ENCODE peak calls at places on chromosomes 6 and 20, in ten cellular contexts. G is Calu3, E is GM23338, C is mesothelial cell of epicardium, B is GM06990, M is A549, K is OCI-LY7, I is fibroblast of mammary gland, W is osteocyte, F is osteoblast. Y is an unnamed sample.

GRCh38 chr20:37872161-37872560 is 30.8 kb upstream of the VSTM2L start:
- DNase-seq in M (no peak), F (no peak), B (no peak), C (no peak), G (no peak), K (no peak), W (no peak), E (no peak), I (no peak), Y (no peak)

GRCh38 chr20:17897566-17898307 is 70.9 kb downstream of the SNX5 start:
- DNase-seq in M (no peak), I (no peak), E (no peak), W (no peak), C (no peak), F (no peak), B (no peak), K (no peak), G (no peak), Y (no peak)

GRCh38 chr6:170147832-170148708 is 142.8 kb downstream of the DLL1 start:
- DNase-seq in I (no peak), E (peak), M (no peak), W (no peak), G (no peak), C (no peak), B (no peak), F (peak), K (no peak), Y (no peak)

GRCh38 chr20:266604-267562 is 9.4 kb downstream of the DEFB132 start:
- DNase-seq in K (peak), F (peak), E (peak), C (peak), I (peak), W (peak), M (peak), B (peak), G (peak), Y (peak)

GRCh38 chr6:142845143-142845571 is 99.8 kb downstream of the HIVEP2 start:
- DNase-seq in W (no peak), F (no peak), I (no peak), B (no peak), E (no peak), K (no peak), M (no peak), C (no peak), G (no peak), Y (no peak)

GRCh38 chr6:144581807-144582537 is 296.8 kb downstream of the UTRN start:
- DNase-seq in W (no peak), M (peak), G (peak), I (peak), K (peak), F (no peak), B (no peak), C (no peak), E (peak), Y (no peak)

GRCh38 chr6:45566882-45567281 is 189.1 kb upstream of the SUPT3H start:
- DNase-seq in K (no peak), F (no peak), E (peak), M (no peak), I (no peak), G (peak), C (no peak), B (no peak), W (no peak), Y (no peak)

GRCh38 chr6:38346291-38347079 is 293.2 kb downstream of the BTBD9 start:
- DNase-seq in K (no peak), G (no peak), M (no peak), W (no peak), F (peak), E (peak), C (no peak), I (peak), B (no peak), Y (no peak)

GRCh38 chr6:17419189-17419575 is 25.8 kb downstream of the CAP2 start:
- DNase-seq in K (no peak), I (peak), B (no peak), W (no peak), G (no peak), C (no peak), M (no peak), F (no peak), E (no peak), Y (no peak)

GRCh38 chr6:156864557-156864956 is 87.4 kb downstream of the ARID1B start:
- DNase-seq in E (no peak), B (no peak), K (no peak), M (no peak), F (no peak), W (no peak), I (no peak), G (no peak), C (no peak), Y (no peak)

GRCh38 chr6:16080204-16080603 is 48.7 kb upstream of the MYLIP start:
- DNase-seq in I (no peak), C (no peak), E (no peak), F (no peak), K (no peak), B (no peak), M (no peak), W (no peak), G (no peak), Y (no peak)

GRCh38 chr6:105178110-105178509 is 1.7 kb downstream of the POPDC3 start:
- DNase-seq in K (no peak), M (no peak), W (no peak), C (no peak), B (no peak), E (no peak), G (no peak), I (peak), F (peak), Y (no peak)

GRCh38 chr6:101582786-101583185 is 189.3 kb downstream of the GRIK2 start:
- DNase-seq in I (no peak), B (no peak), W (no peak), G (no peak), E (no peak), C (no peak), K (no peak), F (no peak), M (no peak), Y (no peak)

GRCh38 chr20:62761759-62762131 is 34.5 kb upstream of the MRGBP start:
- DNase-seq in B (no peak), I (no peak), C (no peak), W (no peak), E (no peak), F (peak), M (no peak), G (no peak), K (no peak), Y (no peak)

GRCh38 chr6:156687875-156688549 is 89.2 kb upstream of the ARID1B start:
- DNase-seq in G (no peak), I (peak), B (no peak), E (peak), F (peak), K (peak), M (no peak), W (no peak), C (no peak), Y (no peak)

GRCh38 chr20:40189621-40190020 is 499.4 kb downstream of the MAFB start:
- DNase-seq in G (no peak), W (no peak), K (no peak), I (peak), B (no peak), C (no peak), F (no peak), M (no peak), E (no peak), Y (no peak)

GRCh38 chr6:44012078-44012493 is 115.2 kb downstream of the MRPL14 start:
- DNase-seq in F (peak), W (no peak), K (no peak), I (peak), E (no peak), M (no peak), B (no peak), G (peak), C (no peak), Y (peak)

GRCh38 chr6:16206595-16207037 is 31.8 kb upstream of the GMPR start:
- DNase-seq in C (peak), M (peak), B (no peak), E (peak), W (peak), I (peak), F (peak), G (peak), K (peak), Y (no peak)

GRCh38 chr6:34004706-34005105 is 141.2 kb downstream of the GRM4 start:
- DNase-seq in I (no peak), B (no peak), W (no peak), F (no peak), G (no peak), M (no peak), E (no peak), K (no peak), C (no peak), Y (no peak)

GRCh38 chr6:145733770-145734169 is 1.6 kb downstream of the EPM2A start:
- DNase-seq in W (no peak), F (peak), M (no peak), I (no peak), B (no peak), K (peak), E (no peak), G (no peak), C (no peak), Y (no peak)

GRCh38 chr20:20230741-20231140 is 137.2 kb upstream of the INSM1 start:
- DNase-seq in F (peak), E (no peak), W (no peak), K (no peak), B (no peak), G (no peak), C (no peak), M (no peak), I (no peak), Y (no peak)

GRCh38 chr6:154543638-154544037 is 33.2 kb upstream of the CNKSR3 start:
- DNase-seq in W (no peak), F (no peak), B (no peak), I (no peak), C (no peak), M (no peak), E (no peak), K (no peak), G (no peak), Y (no peak)

GRCh38 chr6:5998741-5999687 is 7.7 kb downstream of the NRN1 start:
- DNase-seq in E (peak), M (no peak), C (no peak), K (no peak), B (no peak), W (no peak), G (no peak), I (peak), F (peak), Y (no peak)

DNA sequence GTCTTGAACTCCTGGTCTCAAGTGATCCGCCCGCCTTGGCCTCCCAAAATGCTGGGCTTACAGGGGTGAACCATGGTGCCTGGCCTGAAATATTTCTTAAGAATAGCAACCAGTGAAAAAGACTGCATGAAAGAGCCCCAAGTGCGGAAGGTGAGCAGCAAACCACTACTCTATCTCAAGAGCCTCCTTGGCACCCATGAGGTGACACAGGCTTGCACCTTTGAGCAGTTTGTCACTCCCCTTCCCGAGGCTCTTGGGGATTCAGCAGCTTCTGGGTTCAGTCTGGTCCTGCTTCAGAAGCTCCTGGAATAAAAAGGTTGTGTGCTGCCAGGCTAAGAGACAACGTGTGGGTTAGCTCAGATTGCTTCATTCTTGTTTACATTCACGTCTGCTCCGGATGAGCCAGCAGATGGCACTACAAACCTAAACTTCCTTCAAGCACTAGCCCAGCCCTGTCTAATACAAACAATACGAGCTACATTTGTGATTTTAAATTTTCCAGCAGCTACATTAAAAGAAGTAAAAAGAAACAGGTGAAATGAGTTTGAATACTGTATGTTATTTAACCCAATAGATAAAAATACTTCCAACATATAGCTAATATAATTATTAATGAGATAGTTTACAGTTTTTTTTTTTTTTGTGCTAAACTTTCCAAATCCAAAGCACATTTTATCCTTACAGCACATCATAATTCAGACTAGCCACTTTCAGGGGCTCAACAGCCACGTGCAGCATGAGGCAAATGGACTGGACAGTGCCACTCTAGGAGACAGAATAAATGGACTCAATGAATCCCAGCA is 46.2 kb downstream of the GJA10 start:
- DNase-seq in I (peak), F (peak), C (peak), E (peak), G (peak), B (no peak), M (peak), W (no peak), K (peak), Y (peak)
- TF ChIP-seq CTCF in I (peak), F (peak), C (peak), E (peak), G (peak), B (peak), M (peak), W (peak), K (peak), Y (peak)

DNA sequence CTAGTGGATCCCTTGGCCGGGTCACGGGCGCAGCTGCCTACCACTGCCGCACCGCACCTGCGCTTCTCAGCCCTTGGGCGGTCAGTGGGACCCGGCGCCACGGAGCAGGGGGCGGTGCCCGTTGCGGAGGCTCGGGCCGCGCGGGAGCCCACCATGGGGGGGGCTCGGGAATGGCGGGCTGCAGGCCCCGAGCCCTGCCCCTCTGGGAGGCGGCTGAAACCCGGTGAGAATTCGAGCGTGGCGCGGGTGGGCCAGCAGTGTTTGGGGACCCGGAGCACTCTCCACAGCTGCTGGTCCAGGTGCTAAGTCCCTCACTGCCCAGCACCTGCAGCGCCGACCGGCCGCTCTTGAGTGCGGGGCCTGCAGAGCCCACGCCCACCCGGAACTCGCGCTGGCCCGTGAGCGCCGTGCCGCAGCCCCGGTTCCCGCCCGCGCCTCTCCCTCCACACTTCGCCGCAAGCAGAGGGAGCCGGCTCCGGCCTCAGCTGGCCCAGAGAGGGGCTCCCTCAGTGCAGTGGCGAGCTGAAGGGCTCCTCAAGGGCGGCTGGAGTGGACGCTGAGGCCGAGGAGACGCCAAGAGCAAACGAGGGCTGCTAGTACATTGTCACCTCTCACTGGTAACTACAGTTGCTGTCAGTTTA is 120.5 kb upstream of the TMEM170B start:
- DNase-seq in E (peak), K (no peak), C (no peak), I (no peak), F (no peak), M (no peak), W (no peak), G (no peak), B (no peak), Y (no peak)
- TF ChIP-seq CTCF in E (no peak), K (no peak), C (no peak), I (no peak), F (no peak), M (no peak), W (no peak), G (no peak), B (no peak), Y (peak)

GRCh38 chr6:57172136-57173055 is at the start of gene BAG2:
- DNase-seq in E (peak), M (peak), F (peak), K (peak), B (peak), I (peak), W (peak), G (peak), C (peak), Y (peak)
- TF ChIP-seq CTCF in E (no peak), M (no peak), F (no peak), K (peak), B (peak), I (no peak), W (peak), G (no peak), C (peak), Y (no peak)

DNA sequence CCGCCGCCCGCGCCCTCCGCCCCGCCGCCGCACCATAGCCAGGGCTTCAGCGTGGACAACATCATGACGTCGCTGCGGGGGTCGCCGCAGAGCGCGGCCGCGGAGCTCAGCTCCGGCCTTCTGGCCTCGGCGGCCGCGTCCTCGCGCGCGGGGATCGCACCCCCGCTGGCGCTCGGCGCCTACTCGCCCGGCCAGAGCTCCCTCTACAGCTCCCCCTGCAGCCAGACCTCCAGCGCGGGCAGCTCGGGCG is 1.5 kb downstream of the FOXC1 start:
- DNase-seq in I (no peak), M (no peak), B (no peak), W (no peak), C (no peak), G (peak), K (no peak), F (peak), E (peak), Y (no peak)
- TF ChIP-seq CTCF in I (peak), M (peak), B (no peak), W (no peak), C (no peak), G (no peak), K (no peak), F (no peak), E (peak), Y (no peak)

Y was measured in CD14-positive monocyte.